ENCODE peak calls at places on chromosome 14, in nine cellular contexts. H is stimulated activated CD4-positive, alpha-beta T cell treated with anti-CD3 and anti-CD28 coated beads, Interleukin-1b, Interleukin-23, amount 100 ng/mL, for 24 hours; N is activated CD8-positive, alpha-beta T cell treated with anti-CD3 and anti-CD28 coated beads, Interleukin-2, amount 10 ng/mL, durations not matched to agents 7 days and 5 days; F is left ventricle myocardium superior; G is ELF-1; B is neural crest cell; J is NCI-H345; U is NCI-H2107; C is effector memory CD4-positive, alpha-beta T cell. L is an unnamed sample.

GRCh38 chr14:58092231-58092630 is 59.8 kb downstream of the ARMH4 start:
- DNase-seq in H (no peak), N (no peak), F (no peak), G (no peak), B (no peak), J (no peak), U (no peak), C (no peak), L (no peak)

GRCh38 chr14:105275267-105275946 is 25.4 kb downstream of the BRF1 start:
- DNase-seq in H (no peak), N (no peak), F (no peak), G (peak; percentile 17), B (no peak), J (no peak), U (no peak), C (no peak), L (no peak)

GRCh38 chr14:104075530-104076151 is 9.9 kb upstream of the ASPG start:
- DNase-seq in H (no peak), N (no peak), F (no peak), G (no peak), B (no peak), J (no peak), U (no peak), C (no peak), L (no peak)

GRCh38 chr14:88346048-88346639 is 23.1 kb upstream of the KCNK10 start:
- DNase-seq in H (no peak), N (no peak), F (no peak), G (no peak), B (no peak), J (peak; percentile 31), U (no peak), C (no peak), L (no peak)

GRCh38 chr14:36069535-36069900 is 107.0 kb downstream of the PTCSC3 start:
- DNase-seq in H (no peak), N (peak; percentile 51), F (no peak), G (peak; percentile 57), B (peak; percentile 50), J (peak; percentile 53), U (peak; percentile 76), C (no peak), L (peak; percentile 14)

GRCh38 chr14:104249092-104249491 is 110.7 kb downstream of the KIF26A start:
- DNase-seq in H (no peak), N (no peak), F (no peak), G (no peak), B (no peak), J (no peak), U (no peak), C (no peak), L (no peak)

GRCh38 chr14:21087294-21088091 is 11.0 kb downstream of the ZNF219 start:
- DNase-seq in H (no peak), N (peak; percentile 84), F (peak; percentile 42), G (peak; percentile 61), B (peak; percentile 49), J (no peak), U (no peak), C (peak; percentile 81), L (no peak)

GRCh38 chr14:40847496-40847895 is 759.2 kb upstream of the LRFN5 start:
- DNase-seq in H (no peak), N (no peak), F (no peak), G (no peak), B (no peak), J (no peak), U (no peak), C (no peak), L (no peak)

GRCh38 chr14:91410781-91411536 is 6.7 kb downstream of the CCDC88C start:
- DNase-seq in H (no peak), N (peak; percentile 45), F (no peak), G (no peak), B (no peak), J (no peak), U (no peak), C (no peak), L (no peak)

L was measured in activated naive CD4-positive, alpha-beta T cell treated with anti-CD3 and anti-CD28 coated beads, Interleukin-2, amount 50 U/mL, for 16 hours.